ENCODE peak calls at places on chromosomes 4 and X, in six cellular contexts. R, E, N, O, V and S are unnamed samples. For H3K4me1, H3K27me3 and H3K9me3, the result is how much of the 10 kb centered on the place peaks cover.

GRCh38 chrX:17736478-17736855 is 826 bp upstream of the SCML1 start:
- DNase-seq in N (no peak), O (no peak), R (no peak), E (no peak), V (no peak), S (no peak)

GRCh38 chr4:118180776-118181175 is 146.5 kb downstream of the NDST3 start:
- DNase-seq in V (no peak), R (no peak), N (peak), O (no peak), E (no peak), S (no peak)

GRCh38 chr4:133157460-133158160 is 8.5 kb downstream of the PCDH10 start:
- DNase-seq in V (no peak), E (no peak), O (no peak), N (no peak), R (no peak), S (no peak)

GRCh38 chr4:150816491-150816890 is 198.6 kb downstream of the LRBA start:
- DNase-seq in O (no peak), V (no peak), R (no peak), N (peak), E (peak), S (no peak)

GRCh38 chr4:41145571-41146078 is 68.7 kb downstream of the APBB2 start:
- DNase-seq in V (no peak), R (no peak), N (peak), E (no peak), O (no peak), S (no peak)

GRCh38 chrX:15206306-15206705 is 63.6 kb downstream of the ASB9 start:
- DNase-seq in N (no peak), R (no peak), V (peak), E (no peak), O (no peak), S (no peak)

GRCh38 chr4:118988635-118988972 is 100.0 kb downstream of the SYNPO2 start:
- DNase-seq in O (no peak), V (no peak), R (no peak), E (no peak), N (no peak), S (no peak)

GRCh38 chr4:134215636-134216340 is 14.2 kb upstream of the PABPC4L start:
- DNase-seq in R (no peak), E (no peak), V (no peak), O (no peak), N (no peak), S (no peak)

GRCh38 chr4:152021788-152022438 is 261.1 kb upstream of the GATB start:
- DNase-seq in R (no peak), V (no peak), O (no peak), E (no peak), N (no peak), S (no peak)

GRCh38 chrX:151982217-151982616 is 7.7 kb upstream of the GABRE start:
- DNase-seq in N (peak), E (peak), O (no peak), R (no peak), V (peak), S (no peak)

GRCh38 chrX:104450316-104450715 is 115.7 kb upstream of the IL1RAPL2 start:
- DNase-seq in O (no peak), N (no peak), E (no peak), R (no peak), V (no peak), S (no peak)

GRCh38 chrX:150504399-150505186 is 63.8 kb upstream of the MTM1 start:
- DNase-seq in V (no peak), N (no peak), E (no peak), R (no peak), O (no peak), S (no peak)

GRCh38 chrX:65601530-65602281 is 65.7 kb upstream of the MSN start:
- DNase-seq in R (peak), E (peak), O (peak), V (peak), N (peak), S (no peak)

GRCh38 chrX:65596270-65596669 is 61.7 kb upstream of the LAS1L start:
- DNase-seq in N (peak), O (peak), E (peak), V (no peak), R (no peak), S (peak)

GRCh38 chrX:65600106-65600505 is 65.5 kb upstream of the LAS1L start:
- DNase-seq in N (no peak), R (no peak), V (no peak), E (no peak), O (no peak), S (no peak)

GRCh38 chrX:65601126-65601525 is 66.3 kb upstream of the MSN start:
- DNase-seq in E (no peak), R (no peak), O (no peak), V (no peak), N (no peak), S (no peak)

GRCh38 chrX:65598559-65599147 is 64.1 kb upstream of the LAS1L start:
- DNase-seq in V (no peak), R (no peak), O (no peak), N (no peak), E (no peak), S (no peak)
- H3K4me1 ChIP-seq in V (under half), R (under half), O (half or more), N (under half), E (under half), S (half or more)

DNA sequence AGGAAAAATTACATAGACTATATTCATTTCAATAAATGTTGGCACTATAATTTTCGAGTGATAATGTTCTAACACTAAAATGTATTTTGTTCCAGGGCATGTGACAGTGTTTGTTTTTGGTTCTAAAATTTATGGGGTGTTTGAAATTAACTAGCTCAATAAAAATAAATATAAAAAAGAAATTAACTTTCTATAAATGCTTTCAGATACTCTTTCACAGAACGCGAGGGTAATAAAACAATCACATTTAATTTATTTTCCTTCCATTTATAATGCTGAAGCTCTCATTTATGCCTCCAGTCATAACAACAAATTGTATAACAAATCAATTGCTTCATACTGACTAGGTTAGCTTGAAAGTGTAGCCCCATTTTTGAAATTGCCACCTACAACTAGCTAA is 122.4 kb upstream of the GPM6A start:
- DNase-seq in N (no peak), O (no peak), V (no peak), R (no peak), E (no peak), S (no peak)
- H3K27me3 ChIP-seq in N (under half), O (under half), V (under half), R (under half), E (under half), S (under half)

DNA sequence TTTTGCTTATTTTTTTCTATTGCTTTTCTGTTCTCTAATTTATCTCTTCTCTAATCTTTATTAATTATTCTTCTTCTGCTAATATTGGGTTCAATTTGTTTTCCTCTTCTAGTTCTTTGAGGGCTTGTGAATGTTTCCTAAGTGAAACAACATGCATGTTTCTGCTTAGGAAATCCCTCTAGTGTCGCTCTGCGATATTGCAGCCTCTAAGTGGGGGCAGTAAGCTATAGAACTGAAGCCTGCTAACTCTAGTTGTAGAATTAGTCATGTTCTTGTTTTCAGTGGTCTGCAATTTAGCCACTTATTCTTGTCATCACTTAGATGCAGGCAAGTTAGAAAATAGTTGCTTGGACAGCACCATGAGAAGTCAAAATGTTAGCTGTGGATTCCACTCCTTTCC is 222.6 kb downstream of the SPIN4 start:
- DNase-seq in R (no peak), E (no peak), O (no peak), N (no peak), V (peak), S (peak)
- H3K9me3 ChIP-seq in R (under half), E (under half), O (under half), N (under half), V (under half), S (under half)

GRCh38 chrX:72540318-72540717 is 32.3 kb downstream of the HDAC8 start:
- DNase-seq in R (no peak), E (no peak), V (no peak), O (no peak), N (peak), S (no peak)

GRCh38 chrX:72545990-72546389 is 26.7 kb downstream of the HDAC8 start:
- DNase-seq in E (no peak), V (no peak), R (no peak), N (no peak), O (no peak), S (no peak)
- H3K4me1 ChIP-seq in E (under half), V (under half), R (under half), N (under half), O (under half), S (under half)

GRCh38 chr4:108170729-108171540 is 2.2 kb upstream of the LEF1 start:
- DNase-seq in N (no peak), E (peak), R (no peak), V (no peak), O (no peak), S (peak)

GRCh38 chr4:108171541-108172230 is 3.0 kb upstream of the LEF1 start:
- DNase-seq in R (no peak), N (no peak), V (no peak), E (peak), O (no peak), S (peak)

GRCh38 chr4:108172780-108173598 is 4.3 kb upstream of the LEF1 start:
- DNase-seq in N (peak), O (no peak), V (peak), E (peak), R (no peak), S (peak)

GRCh38 chr4:108173599-108174057 is 4.9 kb upstream of the LEF1 start:
- DNase-seq in N (no peak), V (no peak), E (no peak), O (no peak), R (no peak), S (no peak)

GRCh38 chr4:108172231-108172779 is 3.6 kb upstream of the LEF1 start:
- DNase-seq in V (no peak), E (peak), R (no peak), N (peak), O (no peak), S (no peak)
- H3K27me3 ChIP-seq in V (under half), E (under half), R (under half), N (under half), O (half or more), S (under half)

GRCh38 chrX:72107841-72108590 is 23.7 kb downstream of the RTL5 start:
- DNase-seq in R (no peak), O (no peak), E (no peak), V (no peak), N (no peak), S (no peak)

GRCh38 chrX:72105436-72105835 is 26.3 kb downstream of the RTL5 start:
- DNase-seq in E (no peak), R (no peak), O (no peak), V (no peak), N (no peak), S (no peak)

GRCh38 chrX:72110051-72110926 is 21.4 kb downstream of the RTL5 start:
- DNase-seq in E (no peak), V (no peak), O (no peak), R (no peak), N (no peak), S (no peak)

GRCh38 chrX:72108666-72109065 is 23.0 kb downstream of the RTL5 start:
- DNase-seq in E (no peak), R (no peak), N (no peak), V (no peak), O (no peak), S (no peak)

DNA sequence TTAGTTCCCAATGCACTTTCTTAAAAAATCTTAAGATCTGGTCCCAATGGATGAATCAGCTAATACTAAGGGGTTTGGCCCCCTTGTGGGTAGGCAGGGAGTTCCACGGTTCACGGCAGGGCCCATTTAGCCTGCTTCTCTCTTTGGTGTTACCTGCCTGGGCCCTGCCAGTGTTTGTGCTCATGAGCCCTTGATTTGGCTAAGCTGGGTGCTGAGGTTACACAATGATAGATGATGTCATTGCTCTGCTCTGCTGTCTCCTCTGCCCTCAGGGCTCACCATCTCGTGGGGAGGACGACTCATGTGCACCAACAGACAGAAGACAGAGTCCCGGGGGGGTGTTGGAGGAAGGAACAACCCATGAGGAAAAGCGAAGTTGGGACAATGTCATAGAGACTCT is 24.4 kb downstream of the RTL5 start:
- DNase-seq in V (no peak), R (no peak), O (no peak), E (no peak), N (no peak), S (no peak)
- H3K9me3 ChIP-seq in V (under half), R (under half), O (under half), E (under half), N (under half), S (under half)

GRCh38 chr4:1247811-1248261 is 1.1 kb downstream of the CTBP1 start:
- DNase-seq in E (no peak), N (no peak), V (no peak), R (peak), O (peak), S (peak)

GRCh38 chr4:1246901-1247810 is 1.8 kb downstream of the CTBP1 start:
- DNase-seq in O (peak), N (no peak), V (no peak), E (no peak), R (no peak), S (peak)

GRCh38 chr4:1245481-1246051 is 3.4 kb downstream of the CTBP1 start:
- DNase-seq in R (no peak), O (peak), N (no peak), E (no peak), V (peak), S (no peak)

GRCh38 chr4:1244978-1245471 is 3.9 kb downstream of the CTBP1 start:
- DNase-seq in R (no peak), V (no peak), E (no peak), N (no peak), O (no peak), S (no peak)

GRCh38 chr4:1246111-1246881 is 2.6 kb downstream of the CTBP1 start:
- DNase-seq in R (no peak), E (no peak), V (peak), O (peak), N (no peak), S (peak)
- H3K4me1 ChIP-seq in R (half or more), E (under half), V (half or more), O (half or more), N (under half), S (half or more)

GRCh38 chrX:9498236-9498635 is 33.4 kb downstream of the TBL1X start:
- DNase-seq in V (no peak), R (no peak), O (no peak), E (no peak), N (no peak), S (no peak)
- H3K27me3 ChIP-seq in V (under half), R (under half), O (under half), E (under half), N (under half), S (under half)

GRCh38 chr4:14520171-14520570 is 482.1 kb upstream of the CPEB2 start:
- DNase-seq in O (no peak), N (peak), E (no peak), R (no peak), V (no peak), S (no peak)
- H3K9me3 ChIP-seq in O (under half), N (under half), E (under half), R (under half), V (under half), S (under half)